ENCODE peak calls at places on chromosomes 13 and 19, in five cellular contexts. B is gastrocnemius medialis, G is tibial nerve, L is IMR-90, I is testis. F is an unnamed sample.
A peak's percentile ranks its signal among the peaks of the same experiment; 100 is the strongest.

GRCh38 chr13:74270018-74270417 is 135.8 kb upstream of the KLF12 start:
- DNase-seq in I (no peak), G (no peak), L (peak; percentile 10), B (no peak), F (no peak)

GRCh38 chr19:4504297-4504701 is 14.0 kb downstream of the PLIN4 start:
- DNase-seq in I (peak; percentile 51), L (no peak), B (no peak), G (no peak), F (no peak)

GRCh38 chr13:33050161-33050560 is 33.9 kb downstream of the KL start:
- DNase-seq in I (no peak), L (no peak), B (no peak), G (no peak), F (no peak)

GRCh38 chr13:50529154-50529882 is 314.2 kb downstream of the DLEU7 start:
- DNase-seq in L (peak; percentile 89), B (peak; percentile 72), I (peak; percentile 65), G (peak; percentile 65), F (peak; percentile 83)

GRCh38 chr19:10316229-10317044 is 622 bp upstream of the FDX2 start:
- DNase-seq in B (no peak), G (no peak), I (peak; percentile 51), L (no peak), F (no peak)

GRCh38 chr19:39765091-39766076 is 13.3 kb upstream of the LEUTX start:
- DNase-seq in B (no peak), G (no peak), I (peak; percentile 78), L (peak; percentile 41), F (no peak)

GRCh38 chr19:17226002-17226933 is at the start of gene OCEL1:
- DNase-seq in I (peak; percentile 100), G (peak; percentile 98), L (peak; percentile 95), B (peak; percentile 98), F (peak; percentile 98)

GRCh38 chr13:87661471-87661870 is 9.7 kb upstream of the SLITRK5 start:
- DNase-seq in L (peak; percentile 4), B (no peak), G (no peak), I (no peak), F (no peak)

GRCh38 chr13:94620286-94620896 is 18.7 kb downstream of the GPR180 start:
- DNase-seq in L (peak; percentile 41), G (no peak), I (no peak), B (no peak), F (no peak)

DNA sequence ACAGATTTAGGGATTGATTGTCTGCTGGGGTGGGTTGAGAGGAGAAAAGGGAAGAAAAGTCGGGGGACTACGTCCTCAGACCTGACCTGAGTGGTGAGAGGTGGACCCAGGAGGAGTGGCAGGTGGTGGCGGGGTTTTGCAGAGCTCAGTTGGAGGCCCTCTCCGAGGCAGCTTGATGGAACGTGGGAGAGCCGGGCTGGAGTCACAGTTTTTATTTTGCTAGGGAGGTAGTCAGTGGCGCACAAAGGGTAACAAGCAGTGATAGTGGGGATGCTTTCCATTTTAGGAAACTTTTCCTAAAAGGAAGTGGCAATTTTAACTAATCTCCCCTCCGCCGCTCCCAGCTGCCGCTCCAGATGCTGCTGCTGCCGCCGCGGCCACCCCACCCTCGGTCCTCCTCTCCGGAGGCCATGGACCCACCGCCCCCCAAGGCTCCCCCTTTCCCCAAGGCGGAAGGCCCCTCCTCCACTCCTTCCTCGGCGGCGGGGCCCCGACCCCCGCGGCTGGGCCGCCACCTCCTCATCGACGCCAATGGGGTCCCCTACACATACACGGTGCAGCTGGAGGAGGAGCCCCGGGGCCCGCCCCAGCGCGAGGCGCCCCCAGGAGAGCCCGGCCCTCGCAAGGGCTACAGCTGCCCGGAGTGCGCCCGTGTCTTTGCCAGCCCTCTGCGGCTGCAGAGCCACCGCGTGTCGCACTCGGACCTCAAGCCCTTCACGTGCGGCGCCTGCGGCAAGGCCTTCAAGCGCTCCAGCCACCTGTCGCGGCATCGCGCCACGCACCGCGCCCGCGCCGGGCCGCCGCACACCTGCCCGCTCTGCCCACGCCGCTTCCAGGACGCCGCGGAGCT is 1.1 kb upstream of the ZNF581 start:
- DNase-seq in B (no peak), L (no peak), G (no peak), I (peak; percentile 59), F (no peak)
- TF ChIP-seq POLR2A in B (peak; percentile 38), L (no peak), G (no peak), I (no peak), F (no peak)

DNA sequence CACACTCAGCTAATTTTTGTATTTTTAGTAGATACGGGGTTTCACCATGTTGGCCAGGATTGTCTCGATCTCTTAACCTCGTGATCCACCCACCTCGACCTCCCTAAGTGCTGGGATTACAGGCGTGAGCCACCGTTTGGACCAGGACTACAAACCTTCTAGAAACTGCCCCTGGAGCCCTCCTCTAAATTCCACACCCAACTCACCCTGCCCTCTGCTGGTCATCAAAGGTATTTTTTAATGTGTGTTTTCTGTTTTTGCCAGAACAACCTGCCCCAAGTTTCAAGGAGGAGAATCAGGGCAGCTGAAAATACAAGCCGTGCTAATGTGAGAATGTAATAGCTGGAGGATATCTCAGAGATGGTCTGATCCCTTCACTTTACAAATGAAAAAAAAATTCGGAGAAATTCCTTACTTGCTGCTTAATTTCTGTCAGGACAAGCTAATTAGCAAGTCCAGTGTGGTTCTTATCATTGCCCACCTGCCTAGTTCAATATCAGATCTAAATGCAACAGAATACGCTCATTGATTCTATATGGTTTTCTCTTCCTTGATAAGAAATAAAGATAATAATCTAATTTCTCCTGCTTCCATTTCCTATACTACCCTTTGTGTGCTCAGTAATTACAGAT is 4.1 kb downstream of the ATP8A2 start:
- DNase-seq in I (peak; percentile 36), G (no peak), L (peak; percentile 31), B (no peak), F (peak; percentile 21)
- TF ChIP-seq CTCF in I (peak; percentile 68), G (peak; percentile 39), L (peak; percentile 64), B (no peak), F (no peak)

GRCh38 chr13:44404261-44405139 is 30.9 kb downstream of the SERP2 start:
- DNase-seq in B (no peak), I (no peak), L (no peak), G (no peak), F (no peak)
- TF ChIP-seq POLR2A in B (no peak), I (no peak), L (no peak), G (no peak), F (no peak)

DNA sequence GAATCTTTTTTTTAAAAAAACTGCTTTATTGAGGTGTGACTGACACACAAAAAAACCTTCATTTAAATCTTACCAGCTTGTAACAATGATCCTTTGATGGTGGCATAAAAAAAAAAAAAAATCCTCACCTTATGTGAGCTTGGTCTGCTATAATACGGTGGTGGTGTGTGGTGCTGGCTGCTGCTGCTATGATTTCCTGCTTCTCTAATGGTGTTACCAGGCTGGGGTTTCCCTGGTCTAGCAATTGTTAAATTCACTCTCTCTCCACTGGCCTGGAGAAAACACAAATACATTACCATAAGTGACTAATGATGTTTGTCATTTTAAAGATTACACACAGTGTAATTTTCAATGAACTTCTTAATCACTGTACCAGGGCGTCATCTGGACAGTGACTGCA is 60.6 kb downstream of the LNX2 start:
- DNase-seq in B (no peak), G (no peak), L (no peak), I (no peak), F (no peak)
- TF ChIP-seq CTCF in B (no peak), G (no peak), L (no peak), I (no peak), F (no peak)

DNA sequence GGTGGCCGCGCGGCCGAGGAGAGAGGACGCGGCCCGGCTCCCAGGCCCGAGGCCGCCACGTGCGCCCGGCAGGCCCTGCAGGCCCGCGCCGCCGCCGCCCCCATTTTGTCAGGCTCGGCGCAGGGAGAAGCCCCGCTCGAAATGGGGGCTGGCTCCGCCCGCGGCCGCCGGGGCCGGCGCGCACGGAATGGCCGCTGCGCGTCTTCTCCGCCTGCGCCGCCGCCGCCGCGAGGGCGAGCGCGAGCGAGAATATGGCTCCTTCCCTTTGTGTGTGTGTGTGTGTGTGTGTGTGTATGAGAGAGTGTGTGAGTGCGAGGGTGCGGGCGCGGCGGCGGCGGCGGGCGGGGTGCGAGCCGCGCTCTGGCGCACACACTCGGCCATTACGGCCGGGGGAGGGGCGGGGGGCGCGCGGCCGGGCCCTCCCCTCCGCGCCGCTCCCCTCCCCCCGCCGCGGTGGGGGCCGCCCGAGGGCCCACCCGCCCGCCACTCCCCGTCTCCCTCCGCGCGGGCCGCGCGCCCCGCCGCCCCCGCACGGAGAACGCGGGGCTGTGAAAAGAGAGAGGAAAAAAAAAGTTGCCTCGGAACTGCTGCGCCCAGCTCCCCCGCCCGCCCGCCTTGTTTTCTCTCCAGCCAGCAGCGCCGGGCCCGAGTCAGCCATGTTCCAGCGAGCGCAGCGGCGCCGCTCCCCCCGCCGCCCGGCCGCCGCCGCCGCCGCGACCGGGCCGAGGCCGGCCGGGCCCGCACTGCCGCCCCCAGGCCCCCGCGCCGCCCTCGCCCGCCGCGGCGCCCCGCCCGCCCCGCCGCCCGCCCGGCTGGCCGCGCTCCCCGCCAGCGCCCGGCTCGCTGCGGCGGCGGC is 1.0 kb downstream of the HMGB1 start:
- DNase-seq in L (peak; percentile 70), I (peak; percentile 85), B (peak; percentile 60), G (peak; percentile 50), F (peak; percentile 53)
- TF ChIP-seq POLR2A in L (peak; percentile 70), I (no peak), B (peak; percentile 69), G (peak; percentile 80), F (no peak)

GRCh38 chr13:41054919-41055619 is 6.2 kb upstream of the WBP4 start:
- DNase-seq in I (no peak), G (no peak), B (no peak), L (no peak), F (no peak)
- TF ChIP-seq CTCF in I (peak; percentile 17), G (no peak), B (no peak), L (peak; percentile 23), F (no peak)